ENCODE peak calls at places on chromosomes 5 and 9, in ten cellular contexts. L, X, Y, M, P, I, S, D, A and T are unnamed samples.

GRCh38 chr9:2816476-2817141 is 27.3 kb downstream of the PUM3 start:
- DNase-seq in S (no peak), M (no peak), D (peak; percentile 98), L (no peak), P (no peak), X (no peak), A (no peak), Y (peak; percentile 81), I (peak; percentile 22), T (no peak)

GRCh38 chr5:12358371-12359090 is 454.3 kb upstream of the CTNND2 start:
- DNase-seq in P (no peak), S (no peak), L (no peak), D (no peak), A (no peak), Y (no peak), M (no peak), I (no peak), X (no peak), T (no peak)

GRCh38 chr5:17436766-17437221 is 61.2 kb upstream of the TAF11L2 start:
- DNase-seq in P (no peak), A (no peak), L (no peak), S (no peak), M (no peak), I (no peak), X (no peak), Y (no peak), D (no peak), T (no peak)

GRCh38 chr5:55429707-55430253 is 105.0 kb downstream of the PLPP1 start:
- DNase-seq in M (no peak), P (peak; percentile 61), D (no peak), X (no peak), A (no peak), L (peak; percentile 84), Y (no peak), S (no peak), I (peak; percentile 26), T (no peak)

GRCh38 chr9:130480673-130481072 is 35.9 kb downstream of the ASS1 start:
- DNase-seq in Y (no peak), D (no peak), A (no peak), X (no peak), L (no peak), M (no peak), S (no peak), P (no peak), I (no peak), T (no peak)

GRCh38 chr9:126420643-126421564 is 94.3 kb downstream of the MVB12B start:
- DNase-seq in S (no peak), D (peak; percentile 58), L (peak; percentile 42), Y (no peak), X (no peak), P (no peak), A (no peak), M (no peak), I (no peak), T (no peak)

GRCh38 chr9:86491634-86492266 is 137.5 kb upstream of the TUT7 start:
- DNase-seq in X (no peak), I (no peak), A (no peak), M (no peak), L (no peak), Y (no peak), S (no peak), D (no peak), P (no peak), T (no peak)

GRCh38 chr5:132947661-132948060 is 15.8 kb downstream of the AFF4 start:
- DNase-seq in L (peak; percentile 47), I (no peak), D (peak; percentile 67), A (no peak), S (no peak), P (no peak), X (no peak), M (no peak), Y (no peak), T (no peak)

GRCh38 chr9:35690447-35691324 is 961 bp upstream of the TPM2 start:
- DNase-seq in M (peak; percentile 93), A (peak; percentile 95), Y (peak; percentile 97), L (no peak), P (peak; percentile 70), X (peak; percentile 88), I (peak; percentile 60), S (peak; percentile 86), D (peak; percentile 75), T (peak; percentile 70)

GRCh38 chr9:86098793-86099694 is at the start of gene GOLM1:
- DNase-seq in A (peak; percentile 84), S (peak; percentile 82), L (no peak), Y (peak; percentile 73), X (peak; percentile 64), D (peak; percentile 60), M (peak; percentile 29), I (peak; percentile 61), P (peak; percentile 64), T (peak; percentile 58)

GRCh38 chr5:141040763-141041426 is 10.3 kb upstream of the PCDHB1 start:
- DNase-seq in P (peak; percentile 91), I (peak; percentile 99), L (peak; percentile 69), A (peak; percentile 96), M (peak; percentile 95), S (peak; percentile 78), X (peak; percentile 89), Y (peak; percentile 96), D (peak; percentile 1), T (peak; percentile 86)
- TF ChIP-seq POLR2A in P (peak; percentile 79), I (peak; percentile 98), L (no peak), A (no peak), M (no peak), S (no peak), X (no peak), Y (no peak), D (no peak), T (no peak)

GRCh38 chr5:172769324-172769597 is 1.7 kb downstream of the DUSP1 start:
- DNase-seq in X (no peak), Y (no peak), P (no peak), L (no peak), D (no peak), S (no peak), I (no peak), M (peak; percentile 20), A (no peak), T (no peak)

GRCh38 chr5:172771439-172772111 is 580 bp upstream of the DUSP1 start:
- DNase-seq in L (no peak), M (no peak), S (no peak), A (no peak), I (no peak), X (no peak), P (no peak), D (no peak), Y (no peak), T (no peak)

GRCh38 chr5:172769598-172770373 is 1.2 kb downstream of the DUSP1 start:
- DNase-seq in P (no peak), I (peak; percentile 53), M (no peak), Y (peak; percentile 84), X (peak; percentile 65), S (peak; percentile 88), L (no peak), A (peak; percentile 75), D (peak; percentile 51), T (no peak)

GRCh38 chr5:172770675-172771438 is at the start of gene DUSP1:
- DNase-seq in A (peak; percentile 100), L (peak; percentile 88), P (peak; percentile 100), X (peak; percentile 100), D (peak; percentile 98), M (peak; percentile 99), I (peak; percentile 100), Y (peak; percentile 100), S (peak; percentile 100), T (peak; percentile 100)

DNA sequence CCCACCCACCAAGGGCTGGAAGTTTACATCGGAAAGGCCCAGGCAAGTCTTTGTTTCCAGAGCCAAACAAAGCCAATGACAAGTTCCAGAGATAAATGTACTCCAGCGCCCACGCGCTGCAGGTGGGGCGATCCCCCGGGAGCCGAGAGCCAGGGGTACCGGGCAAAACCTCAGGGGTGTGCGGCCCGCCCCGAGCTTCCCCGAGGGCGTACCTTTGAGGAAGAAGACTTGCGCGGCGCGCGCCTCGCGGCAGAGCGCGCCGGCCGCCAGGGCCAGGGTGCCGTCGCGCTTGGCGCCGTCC is 671 bp downstream of the DUSP1 start:
- DNase-seq in L (no peak), Y (no peak), S (peak; percentile 94), M (peak; percentile 60), D (no peak), X (no peak), I (no peak), A (peak; percentile 92), P (no peak), T (no peak)
- TF ChIP-seq POLR2A in L (no peak), Y (no peak), S (no peak), M (no peak), D (no peak), X (no peak), I (no peak), A (no peak), P (no peak), T (no peak)

DNA sequence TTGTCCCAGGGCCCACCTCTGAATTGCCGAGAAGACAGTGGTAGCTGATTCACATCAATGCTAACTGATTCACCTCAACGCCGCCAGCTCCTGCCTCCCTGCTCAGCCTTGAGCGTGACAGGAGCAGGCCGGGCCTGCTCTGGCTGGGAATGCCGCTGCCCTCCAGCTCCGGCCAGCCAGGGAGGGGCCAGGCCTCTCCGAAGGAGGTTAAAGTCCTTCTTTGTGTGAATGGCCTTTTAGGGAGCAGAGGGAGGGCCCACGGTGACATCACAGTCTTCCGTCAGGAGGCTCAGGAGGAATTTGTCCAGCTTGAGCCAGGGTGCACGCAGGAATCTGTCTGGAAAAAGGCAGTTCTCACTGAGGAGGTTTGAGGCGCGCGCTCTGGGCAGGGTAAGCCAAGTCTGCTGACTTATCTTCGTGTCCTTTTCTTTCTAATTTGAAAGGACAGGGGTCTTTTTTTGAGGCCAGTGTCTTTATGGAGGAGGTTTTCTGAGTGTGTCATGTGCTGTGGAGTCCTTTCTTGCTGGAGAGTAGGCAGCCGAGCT is 82.7 kb downstream of the C9orf152 start:
- DNase-seq in L (peak; percentile 95), I (peak; percentile 81), Y (peak; percentile 97), M (peak; percentile 95), A (peak; percentile 94), X (peak; percentile 82), S (peak; percentile 81), D (peak; percentile 98), P (peak; percentile 87), T (peak; percentile 86)
- TF ChIP-seq POLR2A in L (peak; percentile 65), I (no peak), Y (peak; percentile 64), M (peak; percentile 81), A (no peak), X (peak; percentile 49), S (no peak), D (peak; percentile 89), P (peak; percentile 56), T (no peak)

GRCh38 chr9:120851386-120851922 is 8.7 kb upstream of the PSMD5 start:
- DNase-seq in S (no peak), A (no peak), D (no peak), L (no peak), M (no peak), P (no peak), I (no peak), X (no peak), Y (no peak), T (no peak)

GRCh38 chr9:120854596-120855327 is 12.0 kb upstream of the PSMD5 start:
- DNase-seq in I (no peak), M (no peak), P (no peak), A (no peak), X (no peak), S (no peak), Y (no peak), D (no peak), L (no peak), T (no peak)

GRCh38 chr9:120850315-120850714 is 7.6 kb upstream of the PSMD5 start:
- DNase-seq in Y (no peak), P (no peak), A (no peak), S (no peak), D (no peak), M (no peak), L (no peak), I (no peak), X (no peak), T (no peak)

GRCh38 chr9:120853198-120853597 is 10.5 kb upstream of the PSMD5 start:
- DNase-seq in P (no peak), S (no peak), I (no peak), Y (no peak), A (no peak), M (no peak), X (no peak), L (no peak), D (no peak), T (no peak)

GRCh38 chr9:120852240-120853018 is 9.7 kb upstream of the PSMD5 start:
- DNase-seq in Y (no peak), S (no peak), D (peak; percentile 13), I (no peak), L (no peak), P (no peak), M (no peak), X (no peak), A (no peak), T (no peak)
- TF ChIP-seq POLR2A in Y (no peak), S (no peak), D (no peak), I (no peak), L (no peak), P (no peak), M (no peak), X (no peak), A (no peak), T (no peak)